ENCODE peak calls at places on chromosomes 1 and 21, in five cellular contexts. L is HFF-Myc, X is upper lobe of right lung, I is sigmoid colon, B is coronary artery. T is an unnamed sample.

GRCh38 chr1:11227106-11228077 is 35.0 kb downstream of the MTOR start:
- DNase-seq in L (no peak), X (no peak), I (no peak), B (no peak), T (no peak)

GRCh38 chr1:228416217-228416971 is at the start of gene TRIM17:
- DNase-seq in L (no peak), X (no peak), I (no peak), B (no peak), T (no peak)

GRCh38 chr1:182279302-182279701 is 112.3 kb downstream of the GLUL start:
- DNase-seq in L (no peak), X (no peak), I (no peak), B (no peak), T (no peak)

GRCh38 chr1:152018537-152018936 is 18.3 kb downstream of the S100A11 start:
- DNase-seq in L (no peak), X (no peak), I (no peak), B (no peak), T (no peak)

GRCh38 chr1:220787069-220787614 is 429 bp downstream of the MTARC1 start:
- DNase-seq in L (no peak), X (peak), I (peak), B (no peak), T (no peak)

GRCh38 chr21:35895598-35895997 is 164.7 kb downstream of the SETD4 start:
- DNase-seq in L (no peak), X (no peak), I (no peak), B (no peak), T (no peak)

GRCh38 chr1:172533511-172534116 is 664 bp downstream of the SUCO start:
- DNase-seq in L (no peak), X (no peak), I (peak), B (peak), T (no peak)

GRCh38 chr21:16124397-16125130 is 394.8 kb downstream of the USP25 start:
- DNase-seq in L (peak), X (no peak), I (no peak), B (no peak), T (peak)

GRCh38 chr1:205438213-205439158 is 16.6 kb upstream of the LEMD1 start:
- DNase-seq in L (no peak), X (peak), I (peak), B (no peak), T (no peak)

GRCh38 chr1:31580891-31581603 is 4.7 kb downstream of the TINAGL1 start:
- DNase-seq in L (no peak), X (peak), I (peak), B (peak), T (no peak)

GRCh38 chr1:95309031-95309459 is 75.0 kb downstream of the RWDD3 start:
- DNase-seq in L (no peak), X (no peak), I (no peak), B (no peak), T (no peak)

GRCh38 chr21:41958886-41959563 is 5.2 kb upstream of the C2CD2 start:
- DNase-seq in L (no peak), X (no peak), I (no peak), B (peak), T (no peak)

GRCh38 chr1:222730866-222731265 is 6.1 kb upstream of the FAM177B start:
- DNase-seq in L (no peak), X (no peak), I (no peak), B (no peak), T (no peak)

GRCh38 chr1:7424352-7424890 is 346.7 kb upstream of the VAMP3 start:
- DNase-seq in L (no peak), X (peak), I (peak), B (no peak), T (no peak)

GRCh38 chr1:68600049-68600661 is 103.3 kb upstream of the DEPDC1 start:
- DNase-seq in L (no peak), X (no peak), I (no peak), B (no peak), T (peak)

GRCh38 chr1:115969509-115969908 is 6.8 kb upstream of the SLC22A15 start:
- DNase-seq in L (no peak), X (no peak), I (no peak), B (no peak), T (no peak)

GRCh38 chr21:17780539-17780938 is 38.6 kb downstream of the C21orf91 start:
- DNase-seq in L (no peak), X (no peak), I (no peak), B (no peak), T (no peak)

GRCh38 chr1:246035060-246035531 is 472.0 kb downstream of the SMYD3 start:
- DNase-seq in L (no peak), X (no peak), I (no peak), B (no peak), T (no peak)

GRCh38 chr1:51518033-51518729 is 885 bp downstream of the EPS15 start:
- DNase-seq in L (no peak), X (peak), I (peak), B (peak), T (no peak)

GRCh38 chr21:21030311-21030710 is 32.1 kb downstream of the NCAM2 start:
- DNase-seq in L (no peak), X (no peak), I (no peak), B (no peak), T (no peak)

GRCh38 chr1:50422946-50423669 is at the start of gene DMRTA2:
- DNase-seq in L (no peak), X (no peak), I (no peak), B (no peak), T (no peak)

GRCh38 chr1:113286156-113286555 is 104.2 kb upstream of the MAGI3 start:
- DNase-seq in L (no peak), X (no peak), I (no peak), B (no peak), T (no peak)

GRCh38 chr1:98054786-98055185 is 134.0 kb upstream of the DPYD start:
- DNase-seq in L (no peak), X (no peak), I (no peak), B (no peak), T (no peak)

GRCh38 chr1:31562707-31563360 is 13.5 kb upstream of the TINAGL1 start:
- DNase-seq in L (no peak), X (no peak), I (no peak), B (no peak), T (no peak)

GRCh38 chr1:108896160-108897150 is 19.7 kb downstream of the GPSM2 start:
- DNase-seq in L (no peak), X (no peak), I (peak), B (no peak), T (no peak)

GRCh38 chr1:182889997-182890396 is 50.9 kb downstream of the DHX9 start:
- DNase-seq in L (no peak), X (no peak), I (no peak), B (no peak), T (no peak)

GRCh38 chr1:15965228-15965767 is 10.6 kb downstream of the ZBTB17 start:
- DNase-seq in L (no peak), X (no peak), I (no peak), B (no peak), T (no peak)

GRCh38 chr1:226943156-226943555 is 3.1 kb downstream of the COQ8A start:
- DNase-seq in L (no peak), X (no peak), I (no peak), B (no peak), T (no peak)

GRCh38 chr1:226940029-226940805 is at the start of gene COQ8A:
- DNase-seq in L (peak), X (peak), I (peak), B (peak), T (peak)

GRCh38 chr1:226943927-226944326 is 3.8 kb downstream of the COQ8A start:
- DNase-seq in L (no peak), X (no peak), I (no peak), B (no peak), T (no peak)

GRCh38 chr1:226940806-226941067 is 643 bp downstream of the COQ8A start:
- DNase-seq in L (no peak), X (no peak), I (no peak), B (no peak), T (no peak)

DNA sequence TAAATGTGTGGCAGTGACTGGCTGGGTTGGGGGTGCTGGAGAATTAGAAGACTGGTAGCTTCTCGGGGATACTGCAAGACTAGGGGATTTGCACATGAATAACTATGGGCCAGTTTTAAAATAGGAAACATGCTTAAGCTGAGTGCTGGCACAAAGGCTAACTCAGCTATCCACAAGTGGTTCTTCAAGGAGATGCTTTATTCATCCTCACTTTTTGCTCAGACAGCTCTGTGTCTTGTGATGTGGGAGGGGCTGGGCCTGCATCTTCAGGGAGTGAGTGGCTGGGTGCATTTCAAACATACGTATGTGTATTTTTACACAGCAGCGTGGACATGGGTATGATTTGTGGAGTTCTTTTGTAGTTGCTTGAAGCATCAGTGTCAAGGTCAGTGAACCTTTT is 2.3 kb downstream of the COQ8A start:
- DNase-seq in L (no peak), X (no peak), I (no peak), B (no peak), T (no peak)
- H3K4me3 ChIP-seq in L (peak), X (no peak), I (no peak), B (no peak), T (no peak)

DNA sequence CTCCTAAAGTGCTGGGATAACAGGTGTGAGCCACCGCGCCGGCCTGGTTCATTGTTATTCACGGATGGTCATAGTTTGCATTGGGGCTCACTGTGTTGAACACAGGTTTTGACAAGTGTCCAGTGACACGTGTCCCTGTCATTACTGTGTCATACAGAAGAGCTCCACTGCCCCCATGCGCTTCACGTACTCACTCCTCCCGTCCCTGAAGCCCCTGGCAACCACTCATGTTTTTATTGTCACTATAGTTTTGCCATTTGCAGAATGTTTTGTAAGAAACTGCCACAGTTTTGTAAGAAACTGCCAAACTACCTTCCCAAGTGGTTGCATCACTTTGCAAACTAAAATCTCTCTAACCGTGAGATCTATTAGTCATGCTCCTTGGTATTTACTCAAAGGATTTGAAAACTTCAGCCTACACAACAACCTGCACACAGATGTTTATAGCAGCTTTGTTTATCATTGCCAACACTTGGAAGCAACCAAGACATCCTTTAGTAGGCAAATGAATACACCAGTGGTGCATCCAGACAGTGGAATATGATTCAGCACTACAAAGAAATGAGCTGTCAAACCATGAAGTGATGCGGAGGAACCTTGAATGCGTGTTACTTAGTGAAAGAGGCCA is 163.2 kb upstream of the COL6A1 start:
- DNase-seq in L (peak), X (no peak), I (peak), B (no peak), T (peak)
- TF ChIP-seq CTCF in L (no peak), X (no peak), I (no peak), B (no peak), T (no peak)

GRCh38 chr1:90725341-90725960 is 8.3 kb upstream of the BARHL2 start:
- DNase-seq in L (no peak), X (peak), I (no peak), B (no peak), T (no peak)

GRCh38 chr1:90724926-90725325 is 7.8 kb upstream of the BARHL2 start:
- DNase-seq in L (no peak), X (no peak), I (no peak), B (no peak), T (no peak)

GRCh38 chr1:90723561-90724108 is 6.5 kb upstream of the BARHL2 start:
- DNase-seq in L (no peak), X (no peak), I (no peak), B (no peak), T (no peak)

GRCh38 chr1:90722874-90723273 is 5.8 kb upstream of the BARHL2 start:
- DNase-seq in L (no peak), X (no peak), I (no peak), B (no peak), T (no peak)

GRCh38 chr1:90724361-90724760 is 7.3 kb upstream of the BARHL2 start:
- DNase-seq in L (no peak), X (no peak), I (no peak), B (no peak), T (no peak)
- H3K4me3 ChIP-seq in L (no peak), X (no peak), I (no peak), B (no peak), T (no peak)

GRCh38 chr1:231163831-231164427 is 2.1 kb downstream of the TRIM67 start:
- DNase-seq in L (no peak), X (no peak), I (no peak), B (no peak), T (no peak)
- TF ChIP-seq CTCF in L (no peak), X (no peak), I (no peak), B (no peak), T (no peak)

GRCh38 chr21:29184047-29184446 is 53.6 kb downstream of the MAP3K7CL start:
- DNase-seq in L (no peak), X (no peak), I (no peak), B (no peak), T (no peak)
- H3K4me3 ChIP-seq in L (no peak), X (no peak), I (no peak), B (no peak), T (no peak)

GRCh38 chr1:39130297-39130696 is 74.2 kb upstream of the MACF1 start:
- DNase-seq in L (no peak), X (no peak), I (no peak), B (no peak), T (no peak)

GRCh38 chr1:39128959-39129358 is 75.5 kb upstream of the MACF1 start:
- DNase-seq in L (no peak), X (peak), I (no peak), B (no peak), T (no peak)

GRCh38 chr1:39127513-39127912 is 77.0 kb upstream of the MACF1 start:
- DNase-seq in L (no peak), X (no peak), I (no peak), B (no peak), T (peak)

GRCh38 chr1:39128126-39128525 is 76.4 kb upstream of the MACF1 start:
- DNase-seq in L (no peak), X (no peak), I (no peak), B (no peak), T (no peak)

DNA sequence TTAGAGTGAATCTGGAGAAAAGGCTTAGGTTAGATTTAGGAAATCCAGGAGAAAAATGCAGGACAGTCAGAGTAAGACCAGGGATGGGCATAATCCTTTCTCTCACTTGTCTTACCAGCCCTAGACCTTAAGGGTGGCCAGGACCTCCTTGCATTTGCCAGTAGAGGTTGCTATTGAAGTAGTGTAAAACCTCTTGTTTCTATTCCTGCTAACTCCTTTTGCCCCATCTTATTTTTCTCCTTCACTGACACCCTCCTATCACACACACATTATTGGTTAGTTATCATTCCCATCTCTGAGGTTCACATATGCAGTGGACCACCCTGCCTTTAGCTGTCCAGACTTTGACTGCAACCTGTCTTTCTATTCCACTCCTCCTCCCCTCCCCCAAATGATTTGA is 75.0 kb upstream of the MACF1 start:
- DNase-seq in L (no peak), X (no peak), I (no peak), B (no peak), T (no peak)
- TF ChIP-seq CTCF in L (peak), X (peak), I (peak), B (no peak), T (peak)

DNA sequence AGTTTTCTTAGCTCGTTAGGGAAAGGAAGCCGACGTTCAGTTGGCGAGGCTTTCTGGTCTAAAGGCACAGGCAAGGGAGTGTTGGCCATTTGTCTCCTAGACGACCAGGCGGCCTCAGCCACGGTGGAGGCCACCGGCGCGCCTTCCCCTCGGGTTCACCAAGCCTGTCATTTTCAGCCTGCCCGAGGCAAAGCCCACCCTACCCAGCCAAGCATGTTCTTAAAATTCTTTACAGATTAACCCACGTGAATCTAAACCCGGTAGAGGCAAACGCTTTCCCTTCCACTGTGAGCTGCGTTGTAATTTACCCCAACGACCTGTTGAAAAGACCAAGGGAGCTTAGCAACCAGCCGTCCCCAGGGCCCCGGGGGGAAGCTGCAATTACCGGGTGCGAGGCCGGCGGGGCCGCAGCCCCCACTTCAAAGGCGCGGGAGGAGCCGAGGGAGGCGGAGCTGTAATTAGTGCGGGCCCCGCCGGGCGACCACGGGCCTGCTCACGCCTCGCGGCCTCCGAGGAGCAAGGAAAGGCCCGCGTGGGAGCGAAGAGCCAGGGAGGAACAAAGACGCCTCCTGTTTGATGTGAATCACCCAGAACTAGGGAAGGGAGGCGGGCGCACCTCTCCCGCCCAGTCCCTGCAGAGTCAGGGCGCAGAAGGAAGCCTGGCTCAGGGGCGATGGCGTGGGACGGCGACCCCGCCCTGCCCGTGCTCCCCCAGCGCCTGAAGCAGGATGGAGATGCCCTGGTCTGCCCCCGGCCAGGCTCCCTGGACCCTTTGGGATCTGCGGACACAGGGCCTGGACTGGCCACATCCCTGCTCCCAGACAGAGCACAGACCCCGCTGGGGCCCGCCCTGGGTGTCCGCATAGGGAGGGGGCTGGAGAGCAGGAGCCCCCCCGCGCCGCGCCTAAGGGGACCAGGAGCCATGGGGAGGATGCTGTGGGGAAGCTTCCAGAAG is 12.1 kb upstream of the TSPEAR start:
- DNase-seq in L (no peak), X (no peak), I (no peak), B (no peak), T (no peak)
- H3K4me3 ChIP-seq in L (no peak), X (no peak), I (no peak), B (no peak), T (no peak)

GRCh38 chr1:147273409-147274307 is 31.2 kb downstream of the CHD1L start:
- DNase-seq in L (peak), X (no peak), I (no peak), B (no peak), T (peak)
- TF ChIP-seq CTCF in L (peak), X (peak), I (peak), B (no peak), T (peak)